ENCODE peak calls at places on chromosomes 13 and 19, in ten cellular contexts. One of them, this sample, is unnamed.
A peak's percentile ranks its signal among the peaks of the same experiment; 100 is the strongest.

GRCh38 chr13:99709134-99709533 is 207.9 kb downstream of the TM9SF2 start:
- DNase-seq in tibial nerve: no peak
- DNase-seq in CD8-positive, alpha-beta memory T cell: no peak
- DNase-seq in neural crest cell: no peak
- DNase-seq in HS-5: no peak
- DNase-seq in activated CD8-positive, alpha-beta memory T cell treated with anti-CD3 and anti-CD28 coated beads for 1 hour: no peak
- DNase-seq in T-cell: no peak
- DNase-seq in CD4-positive, alpha-beta T cell: no peak
- DNase-seq in T-helper 2 cell: no peak
- DNase-seq in NCI-H2107: no peak
- DNase-seq in this sample: no peak

GRCh38 chr19:16530540-16531379 is 11.5 kb downstream of the CHERP start:
- DNase-seq in tibial nerve: no peak
- DNase-seq in CD8-positive, alpha-beta memory T cell: no peak
- DNase-seq in neural crest cell: no peak
- DNase-seq in HS-5: no peak
- DNase-seq in activated CD8-positive, alpha-beta memory T cell treated with anti-CD3 and anti-CD28 coated beads for 1 hour: no peak
- DNase-seq in T-cell: no peak
- DNase-seq in CD4-positive, alpha-beta T cell: no peak
- DNase-seq in T-helper 2 cell: no peak
- DNase-seq in NCI-H2107: no peak
- DNase-seq in this sample: no peak

GRCh38 chr19:13731147-13731964 is 33.0 kb upstream of the MRI1 start:
- DNase-seq in tibial nerve: peak; percentile 93
- DNase-seq in CD8-positive, alpha-beta memory T cell: peak; percentile 96
- DNase-seq in neural crest cell: peak; percentile 94
- DNase-seq in HS-5: peak; percentile 99
- DNase-seq in activated CD8-positive, alpha-beta memory T cell treated with anti-CD3 and anti-CD28 coated beads for 1 hour: peak; percentile 91
- DNase-seq in T-cell: peak; percentile 93
- DNase-seq in CD4-positive, alpha-beta T cell: peak; percentile 93
- DNase-seq in T-helper 2 cell: peak; percentile 93
- DNase-seq in NCI-H2107: peak; percentile 91
- DNase-seq in this sample: peak; percentile 97

GRCh38 chr19:6536138-6536671 is 5.4 kb downstream of the TNFSF9 start:
- DNase-seq in tibial nerve: no peak
- DNase-seq in CD8-positive, alpha-beta memory T cell: peak; percentile 93
- DNase-seq in neural crest cell: no peak
- DNase-seq in HS-5: no peak
- DNase-seq in activated CD8-positive, alpha-beta memory T cell treated with anti-CD3 and anti-CD28 coated beads for 1 hour: peak; percentile 48
- DNase-seq in T-cell: peak; percentile 73
- DNase-seq in CD4-positive, alpha-beta T cell: peak; percentile 43
- DNase-seq in T-helper 2 cell: peak; percentile 59
- DNase-seq in NCI-H2107: no peak
- DNase-seq in this sample: peak; percentile 68

GRCh38 chr13:51995677-51996551 is 15.3 kb downstream of the ATP7B start:
- DNase-seq in tibial nerve: no peak
- DNase-seq in CD8-positive, alpha-beta memory T cell: no peak
- DNase-seq in neural crest cell: no peak
- DNase-seq in HS-5: no peak
- DNase-seq in activated CD8-positive, alpha-beta memory T cell treated with anti-CD3 and anti-CD28 coated beads for 1 hour: no peak
- DNase-seq in T-cell: no peak
- DNase-seq in CD4-positive, alpha-beta T cell: no peak
- DNase-seq in T-helper 2 cell: no peak
- DNase-seq in NCI-H2107: peak; percentile 21
- DNase-seq in this sample: peak; percentile 39

GRCh38 chr13:28819748-28820098 is 416 bp upstream of the MTUS2 start:
- DNase-seq in tibial nerve: no peak
- DNase-seq in CD8-positive, alpha-beta memory T cell: no peak
- DNase-seq in neural crest cell: peak; percentile 68
- DNase-seq in HS-5: no peak
- DNase-seq in activated CD8-positive, alpha-beta memory T cell treated with anti-CD3 and anti-CD28 coated beads for 1 hour: peak; percentile 14
- DNase-seq in T-cell: no peak
- DNase-seq in CD4-positive, alpha-beta T cell: no peak
- DNase-seq in T-helper 2 cell: peak; percentile 38
- DNase-seq in NCI-H2107: no peak
- DNase-seq in this sample: peak; percentile 70

GRCh38 chr19:34982275-34982674 is 17.8 kb upstream of the GRAMD1A start:
- DNase-seq in tibial nerve: no peak
- DNase-seq in CD8-positive, alpha-beta memory T cell: no peak
- DNase-seq in neural crest cell: no peak
- DNase-seq in HS-5: no peak
- DNase-seq in activated CD8-positive, alpha-beta memory T cell treated with anti-CD3 and anti-CD28 coated beads for 1 hour: no peak
- DNase-seq in T-cell: no peak
- DNase-seq in CD4-positive, alpha-beta T cell: no peak
- DNase-seq in T-helper 2 cell: no peak
- DNase-seq in NCI-H2107: no peak
- DNase-seq in this sample: no peak

GRCh38 chr19:16293133-16294085 is 31.2 kb upstream of the KLF2 start:
- DNase-seq in tibial nerve: peak; percentile 87
- DNase-seq in CD8-positive, alpha-beta memory T cell: no peak
- DNase-seq in neural crest cell: no peak
- DNase-seq in HS-5: peak; percentile 73
- DNase-seq in activated CD8-positive, alpha-beta memory T cell treated with anti-CD3 and anti-CD28 coated beads for 1 hour: no peak
- DNase-seq in T-cell: no peak
- DNase-seq in CD4-positive, alpha-beta T cell: no peak
- DNase-seq in T-helper 2 cell: no peak
- DNase-seq in NCI-H2107: no peak
- DNase-seq in this sample: no peak

GRCh38 chr19:28737021-28737525 is 475.9 kb downstream of the UQCRFS1 start:
- DNase-seq in tibial nerve: peak; percentile 19
- DNase-seq in CD8-positive, alpha-beta memory T cell: no peak
- DNase-seq in neural crest cell: no peak
- DNase-seq in HS-5: peak; percentile 25
- DNase-seq in activated CD8-positive, alpha-beta memory T cell treated with anti-CD3 and anti-CD28 coated beads for 1 hour: no peak
- DNase-seq in T-cell: no peak
- DNase-seq in CD4-positive, alpha-beta T cell: no peak
- DNase-seq in T-helper 2 cell: no peak
- DNase-seq in NCI-H2107: no peak
- DNase-seq in this sample: peak; percentile 8

GRCh38 chr13:75910591-75910990 is 274.5 kb downstream of the LMO7 start:
- DNase-seq in tibial nerve: no peak
- DNase-seq in CD8-positive, alpha-beta memory T cell: no peak
- DNase-seq in neural crest cell: no peak
- DNase-seq in HS-5: no peak
- DNase-seq in activated CD8-positive, alpha-beta memory T cell treated with anti-CD3 and anti-CD28 coated beads for 1 hour: no peak
- DNase-seq in T-cell: no peak
- DNase-seq in CD4-positive, alpha-beta T cell: no peak
- DNase-seq in T-helper 2 cell: no peak
- DNase-seq in NCI-H2107: no peak
- DNase-seq in this sample: no peak

This sample was measured in A673.